ENCODE peak calls at places on chromosomes 3 and 15, in six cellular contexts. W is small intestine; L is heart right ventricle; U is cardiac muscle cell; Z is fibroblast of lung; N is CD8-positive, alpha-beta memory T cell. V is an unnamed sample. For H3K27me3 and H3K4me1, the result is how much of the 10 kb centered on the place peaks cover.

GRCh38 chr3:170225166-170225565 is 2.9 kb downstream of the PRKCI start:
- DNase-seq in W (no peak), L (no peak), U (no peak), Z (no peak), N (no peak), V (no peak)

GRCh38 chr3:78570482-78570881 is 1197.3 kb downstream of the ROBO1 start:
- DNase-seq in W (no peak), L (no peak), U (no peak), Z (no peak), N (no peak), V (no peak)

GRCh38 chr3:61181874-61182273 is 69.4 kb downstream of the FHIT start:
- DNase-seq in W (peak), L (no peak), U (peak), Z (peak), N (no peak), V (no peak)

GRCh38 chr3:87626471-87626995 is 350.1 kb upstream of the POU1F1 start:
- DNase-seq in W (no peak), L (no peak), U (no peak), Z (no peak), N (no peak), V (no peak)

GRCh38 chr3:106309274-106309673 is 440.5 kb upstream of the CBLB start:
- DNase-seq in W (no peak), L (no peak), U (no peak), Z (no peak), N (no peak), V (no peak)

GRCh38 chr3:32586361-32586760 is 15.7 kb upstream of the DYNC1LI1 start:
- DNase-seq in W (no peak), L (no peak), U (no peak), Z (no peak), N (no peak), V (no peak)

GRCh38 chr15:50463423-50464358 is 39.5 kb downstream of the USP8 start:
- DNase-seq in W (no peak), L (no peak), U (peak), Z (peak), N (no peak), V (no peak)

GRCh38 chr3:197494366-197495058 is 61.3 kb downstream of the BDH1 start:
- DNase-seq in W (peak), L (peak), U (no peak), Z (no peak), N (no peak), V (no peak)

GRCh38 chr3:194688946-194689345 is 3.3 kb downstream of the FAM43A start:
- DNase-seq in W (no peak), L (no peak), U (no peak), Z (no peak), N (no peak), V (no peak)

GRCh38 chr3:55332191-55332590 is 154.9 kb downstream of the WNT5A start:
- DNase-seq in W (no peak), L (no peak), U (no peak), Z (no peak), N (no peak), V (no peak)

GRCh38 chr3:123353227-123353851 is 95.6 kb downstream of the ADCY5 start:
- DNase-seq in W (no peak), L (no peak), U (no peak), Z (no peak), N (no peak), V (no peak)

GRCh38 chr15:41968738-41969137 is 3.6 kb downstream of the EHD4 start:
- DNase-seq in W (no peak), L (no peak), U (no peak), Z (no peak), N (no peak), V (no peak)

GRCh38 chr15:32828507-32829186 is 110.8 kb downstream of the GREM1 start:
- DNase-seq in W (no peak), L (no peak), U (peak), Z (peak), N (no peak), V (no peak)

DNA sequence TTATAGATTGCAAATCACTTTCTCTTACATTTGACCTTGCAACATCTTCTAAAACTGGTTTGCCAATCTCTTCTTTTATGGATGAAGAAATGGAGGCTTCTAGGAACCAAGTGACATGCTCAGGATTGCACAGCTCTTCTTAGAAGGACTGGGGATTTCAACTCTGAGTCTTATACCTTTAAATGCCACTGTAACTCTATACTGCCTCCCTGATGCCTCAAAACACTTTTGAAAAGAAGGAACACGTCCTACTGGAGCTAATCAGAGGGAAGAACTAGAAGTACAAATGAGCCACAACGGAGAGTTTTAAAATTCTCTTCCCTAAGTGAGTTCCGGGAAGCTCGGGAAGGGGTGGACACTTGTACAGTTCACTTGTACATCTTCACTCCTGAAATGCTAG is 973 bp upstream of the MITF start:
- DNase-seq in W (peak), L (no peak), U (peak), Z (peak), N (no peak), V (no peak)
- H3K4me3 ChIP-seq in W (no peak), L (peak), U (peak), Z (peak), N (no peak), V (peak)

GRCh38 chr3:63993653-63994079 is 29.6 kb downstream of the PSMD6 start:
- DNase-seq in W (peak), L (peak), U (peak), Z (peak), N (peak), V (no peak)
- H3K27me3 ChIP-seq in W (under half), L (under half), U (under half), Z (under half), N (under half), V (under half)

DNA sequence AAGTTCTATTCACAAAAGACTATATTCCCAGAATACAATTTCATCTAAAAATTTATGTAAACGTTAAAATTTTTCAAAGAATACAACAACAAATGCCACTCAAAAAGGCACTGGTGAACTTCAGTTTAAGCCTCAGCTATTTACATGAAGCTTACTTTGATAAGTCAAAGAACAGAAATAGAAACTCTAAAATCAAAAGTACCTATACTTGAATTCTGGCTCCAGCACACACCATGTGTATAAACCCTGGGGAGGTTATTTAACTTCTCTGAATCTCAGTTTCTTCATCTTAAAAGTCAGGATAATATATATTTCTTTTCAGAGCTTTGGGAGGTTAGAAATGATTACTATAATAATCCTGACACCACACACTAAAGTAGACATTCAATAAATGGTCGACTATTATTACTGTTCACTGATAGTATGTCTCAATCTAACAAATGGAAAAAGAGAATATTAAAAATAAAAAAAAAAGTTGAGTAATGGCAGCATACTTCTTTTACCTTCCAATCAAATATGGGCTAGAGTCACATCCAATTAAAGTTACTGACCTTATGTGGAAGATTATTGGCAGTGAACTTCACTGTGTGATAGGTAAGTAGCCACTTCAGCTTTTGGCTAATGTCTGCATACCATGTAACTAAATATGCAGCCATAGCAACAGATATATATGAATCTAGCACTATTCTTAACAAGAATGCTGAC is 248.4 kb downstream of the ISL2 start:
- DNase-seq in W (no peak), L (no peak), U (no peak), Z (no peak), N (no peak), V (no peak)
- H3K4me1 ChIP-seq in W (under half), L (under half), U (under half), Z (under half), N (under half), V (under half)

DNA sequence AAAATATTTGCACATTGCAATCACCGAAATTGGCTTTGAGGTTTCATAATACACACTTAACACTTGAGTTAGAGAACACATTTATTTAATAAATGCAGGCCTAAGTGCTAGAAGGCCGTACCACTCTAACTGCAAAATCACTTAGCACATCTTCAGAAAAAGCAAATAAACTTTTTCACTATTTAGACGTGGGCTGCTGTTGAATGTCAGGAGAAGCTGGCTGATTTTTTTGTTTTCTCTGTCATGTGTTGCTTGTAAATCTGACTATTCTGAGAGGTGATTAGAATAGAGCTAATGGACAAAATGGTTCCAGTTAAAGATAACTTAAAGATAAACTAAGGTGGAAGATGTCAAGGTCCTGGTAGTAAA is 265.1 kb downstream of the FOXP1 start:
- DNase-seq in W (no peak), L (no peak), U (no peak), Z (no peak), N (no peak), V (no peak)
- H3K4me3 ChIP-seq in W (no peak), L (no peak), U (no peak), Z (no peak), N (no peak), V (no peak)

GRCh38 chr3:112350181-112350825 is 17.3 kb downstream of the CD200 start:
- DNase-seq in W (no peak), L (no peak), U (no peak), Z (no peak), N (no peak), V (no peak)
- H3K27me3 ChIP-seq in W (under half), L (under half), U (under half), Z (under half), N (under half), V (under half)